ENCODE peak calls at places on chromosomes 13 and 19, in nine cellular contexts. Q is neuronal stem cell; R is NCI-H1930; L is C1 segment of cervical spinal cord; I is stimulated activated naive CD4-positive, alpha-beta T cell; B is nephron progenitor cell; O is T-helper 1 cell; W is upper lobe of right lung; J is HTR-8/SVneo. C is an unnamed sample.
A peak's percentile ranks its signal among the peaks of the same experiment; 100 is the strongest.

GRCh38 chr19:41411682-41412265 is 14.2 kb downstream of the BCKDHA start:
- DNase-seq in Q (no peak), R (no peak), L (no peak), I (no peak), B (no peak), O (no peak), W (no peak), J (no peak), C (no peak)

GRCh38 chr19:53786744-53787143 is 37.4 kb downstream of the NLRP12 start:
- DNase-seq in Q (no peak), R (no peak), L (no peak), I (no peak), B (no peak), O (no peak), W (no peak), J (no peak), C (no peak)

GRCh38 chr13:96011291-96011875 is 41.8 kb downstream of the UGGT2 start:
- DNase-seq in Q (no peak), R (no peak), L (no peak), I (no peak), B (no peak), O (no peak), W (no peak), J (no peak), C (no peak)

GRCh38 chr19:31448221-31448657 is 99.0 kb upstream of the TSHZ3 start:
- DNase-seq in Q (no peak), R (no peak), L (no peak), I (no peak), B (no peak), O (no peak), W (peak; percentile 72), J (peak; percentile 45), C (no peak)

GRCh38 chr13:73618275-73618865 is 515.8 kb downstream of the KLF12 start:
- DNase-seq in Q (no peak), R (no peak), L (no peak), I (no peak), B (peak; percentile 8), O (no peak), W (no peak), J (no peak), C (no peak)

GRCh38 chr19:32901504-32902161 is 32.1 kb upstream of the SLC7A9 start:
- DNase-seq in Q (no peak), R (no peak), L (no peak), I (no peak), B (no peak), O (no peak), W (no peak), J (no peak), C (no peak)

GRCh38 chr13:79404985-79405384 is 1.1 kb downstream of the RBM26 start:
- DNase-seq in Q (no peak), R (no peak), L (no peak), I (no peak), B (no peak), O (no peak), W (no peak), J (no peak), C (no peak)

GRCh38 chr13:95834134-95834765 is 157.3 kb downstream of the DNAJC3 start:
- DNase-seq in Q (peak; percentile 74), R (peak; percentile 62), L (peak; percentile 13), I (peak; percentile 16), B (peak; percentile 67), O (peak; percentile 37), W (peak; percentile 66), J (peak; percentile 22), C (peak; percentile 9)

GRCh38 chr19:8483165-8483564 is 19.3 kb downstream of the PRAM1 start:
- DNase-seq in Q (no peak), R (no peak), L (no peak), I (no peak), B (no peak), O (no peak), W (no peak), J (no peak), C (no peak)

GRCh38 chr19:3124630-3125029 is 11.2 kb upstream of the GNA15 start:
- DNase-seq in Q (no peak), R (no peak), L (no peak), I (no peak), B (no peak), O (no peak), W (no peak), J (no peak), C (no peak)

C was measured in effector memory CD4-positive, alpha-beta T cell.